ENCODE peak calls at places on chromosomes 12 and 14, in five cellular contexts. D is HCT116, F is hepatocyte, T is upper lobe of right lung, S is body of pancreas. O is an unnamed sample.

GRCh38 chr14:90959344-90959743 is 101.1 kb downstream of the RPS6KA5 start:
- DNase-seq in D (no peak), T (no peak), F (no peak), S (no peak), O (no peak)

GRCh38 chr12:12979731-12980259 is 20.3 kb downstream of the HEBP1 start:
- DNase-seq in F (peak; percentile 79), S (no peak), T (no peak), D (no peak), O (no peak)

GRCh38 chr14:71410578-71411279 is 503.5 kb downstream of the PCNX1 start:
- DNase-seq in D (no peak), T (no peak), F (no peak), S (no peak), O (no peak)

GRCh38 chr12:52126050-52126604 is 46.6 kb downstream of the SMIM41 start:
- DNase-seq in D (no peak), S (no peak), T (peak; percentile 39), F (no peak), O (no peak)

GRCh38 chr12:100741084-100741711 is 53.4 kb upstream of the ANO4 start:
- DNase-seq in D (peak; percentile 6), S (no peak), T (no peak), F (peak; percentile 30), O (peak; percentile 41)

GRCh38 chr12:24066097-24066496 is 116.6 kb upstream of the SOX5 start:
- DNase-seq in F (no peak), S (no peak), T (no peak), D (no peak), O (no peak)

GRCh38 chr14:53333809-53334208 is 180.7 kb upstream of the DDHD1 start:
- DNase-seq in F (no peak), D (no peak), S (peak; percentile 59), T (no peak), O (no peak)

GRCh38 chr14:73814158-73814557 is 37.5 kb upstream of the PTGR2 start:
- DNase-seq in D (no peak), T (no peak), F (no peak), S (no peak), O (no peak)

GRCh38 chr12:124466200-124467128 is 100.9 kb downstream of the NCOR2 start:
- DNase-seq in S (peak; percentile 34), T (no peak), D (no peak), F (no peak), O (peak; percentile 52)

GRCh38 chr14:36975834-36976233 is 196.6 kb downstream of the SLC25A21 start:
- DNase-seq in F (no peak), T (no peak), S (no peak), D (no peak), O (no peak)

GRCh38 chr14:31106768-31107167 is 80.6 kb upstream of the STRN3 start:
- DNase-seq in T (no peak), D (no peak), S (no peak), F (no peak), O (no peak)

GRCh38 chr12:47419500-47419899 is 286.3 kb downstream of the RPAP3 start:
- DNase-seq in T (no peak), F (no peak), D (no peak), S (no peak), O (no peak)

GRCh38 chr12:57758566-57759359 is 3.9 kb downstream of the MARCHF9 start:
- DNase-seq in S (no peak), T (no peak), D (no peak), F (no peak), O (no peak)

GRCh38 chr14:87615822-87616679 is 376.9 kb downstream of the GALC start:
- DNase-seq in S (peak; percentile 78), F (peak; percentile 82), D (peak; percentile 0), T (no peak), O (peak; percentile 1)

GRCh38 chr12:85809500-85809899 is 26.7 kb downstream of the RASSF9 start:
- DNase-seq in F (no peak), T (no peak), S (no peak), D (no peak), O (no peak)

GRCh38 chr14:28052251-28052650 is 714.3 kb upstream of the FOXG1 start:
- DNase-seq in S (no peak), T (no peak), D (no peak), F (no peak), O (no peak)

GRCh38 chr14:73140924-73141323 is 4.6 kb downstream of the PSEN1 start:
- DNase-seq in F (no peak), T (no peak), S (no peak), D (no peak), O (no peak)

GRCh38 chr14:61620130-61620946 is 75.0 kb upstream of the HIF1A start:
- DNase-seq in S (no peak), T (no peak), F (peak; percentile 64), D (no peak), O (no peak)

GRCh38 chr12:122062832-122063690 is 15.5 kb upstream of the MLXIP start:
- DNase-seq in D (peak; percentile 53), S (peak; percentile 81), T (no peak), F (peak; percentile 76), O (peak; percentile 82)

GRCh38 chr12:68958337-68958736 is 25.4 kb upstream of the CPM start:
- DNase-seq in S (no peak), F (no peak), T (no peak), D (no peak), O (no peak)

GRCh38 chr14:36506732-36507614 is 13.1 kb downstream of the NKX2-1 start:
- DNase-seq in S (no peak), D (no peak), T (peak; percentile 67), F (no peak), O (no peak)

GRCh38 chr12:54229624-54230212 is 40.9 kb upstream of the SMUG1 start:
- DNase-seq in D (peak; percentile 60), T (no peak), F (peak; percentile 39), S (no peak), O (no peak)

GRCh38 chr12:19171731-19172130 is 42.2 kb downstream of the PLEKHA5 start:
- DNase-seq in S (no peak), T (no peak), F (no peak), D (no peak), O (no peak)

GRCh38 chr12:57816855-57817151 is 1.7 kb downstream of the AVIL start:
- DNase-seq in F (no peak), D (no peak), T (no peak), S (no peak), O (peak; percentile 19)

GRCh38 chr12:52261211-52261484 is 13.3 kb upstream of the KRT86 start:
- DNase-seq in D (no peak), S (no peak), F (no peak), T (no peak), O (no peak)

GRCh38 chr12:127770123-127770522 is 496.8 kb upstream of the TMEM132C start:
- DNase-seq in F (no peak), T (no peak), S (no peak), D (no peak), O (no peak)

GRCh38 chr14:75205586-75205985 is 29.2 kb upstream of the TMED10 start:
- DNase-seq in T (no peak), S (no peak), D (no peak), F (no peak), O (no peak)

GRCh38 chr12:116244474-116245090 is 32.9 kb downstream of the MED13L start:
- DNase-seq in S (no peak), F (no peak), T (no peak), D (no peak), O (no peak)

GRCh38 chr12:51472984-51473383 is 48.4 kb downstream of the SLC4A8 start:
- DNase-seq in F (no peak), D (no peak), S (no peak), T (no peak), O (no peak)

GRCh38 chr12:2154521-2154920 is 101.7 kb downstream of the CACNA1C start:
- DNase-seq in F (no peak), S (no peak), T (no peak), D (no peak), O (no peak)
- H3K4me3 ChIP-seq in F (no peak overlapping the region), S (no peak overlapping the region), T (no peak overlapping the region), D (no peak overlapping the region), O (no peak overlapping the region)

GRCh38 chr14:22822619-22823551 is 6.8 kb upstream of the MRPL52 start:
- DNase-seq in F (peak; percentile 94), S (peak; percentile 71), T (peak; percentile 88), D (peak; percentile 51), O (peak; percentile 79)
- H3K4me1 ChIP-seq in F (peaks cover 56% of the 10 kb centered on the region), S (peaks cover 57% of the 10 kb centered on the region), T (peaks cover 38% of the 10 kb centered on the region), D (peaks cover 7% of the 10 kb centered on the region), O (peaks cover 3% of the 10 kb centered on the region)

GRCh38 chr12:11861864-11862600 is 208.7 kb upstream of the BCL2L14 start:
- DNase-seq in F (no peak), T (no peak), D (no peak), S (no peak), O (no peak)

GRCh38 chr12:11862794-11863193 is 207.9 kb upstream of the BCL2L14 start:
- DNase-seq in F (no peak), T (no peak), D (no peak), S (peak; percentile 48), O (no peak)

GRCh38 chr12:11863478-11863906 is 207.2 kb upstream of the BCL2L14 start:
- DNase-seq in D (no peak), F (peak; percentile 19), T (no peak), S (peak; percentile 61), O (no peak)

GRCh38 chr12:11865835-11866234 is 204.9 kb upstream of the BCL2L14 start:
- DNase-seq in F (no peak), T (no peak), D (no peak), S (no peak), O (no peak)

GRCh38 chr12:11863988-11864387 is 206.8 kb upstream of the BCL2L14 start:
- DNase-seq in T (no peak), D (no peak), F (no peak), S (no peak), O (peak; percentile 41)
- H3K27ac ChIP-seq in T (peak overlapping the region; percentile 71), D (no peak overlapping the region), F (peak overlapping the region; percentile 62), S (peak overlapping the region; percentile 80), O (peak overlapping the region; percentile 78)

GRCh38 chr12:3124917-3125316 is 47.7 kb downstream of the TSPAN9 start:
- DNase-seq in F (no peak), T (no peak), D (no peak), S (no peak), O (no peak)

GRCh38 chr12:3123729-3124128 is 46.5 kb downstream of the TSPAN9 start:
- DNase-seq in D (no peak), S (no peak), T (no peak), F (no peak), O (no peak)

GRCh38 chr12:3125674-3126073 is 48.5 kb downstream of the TSPAN9 start:
- DNase-seq in S (no peak), D (no peak), F (no peak), T (no peak), O (no peak)

GRCh38 chr12:3120701-3121100 is 43.5 kb downstream of the TSPAN9 start:
- DNase-seq in D (no peak), S (no peak), T (no peak), F (no peak), O (no peak)

DNA sequence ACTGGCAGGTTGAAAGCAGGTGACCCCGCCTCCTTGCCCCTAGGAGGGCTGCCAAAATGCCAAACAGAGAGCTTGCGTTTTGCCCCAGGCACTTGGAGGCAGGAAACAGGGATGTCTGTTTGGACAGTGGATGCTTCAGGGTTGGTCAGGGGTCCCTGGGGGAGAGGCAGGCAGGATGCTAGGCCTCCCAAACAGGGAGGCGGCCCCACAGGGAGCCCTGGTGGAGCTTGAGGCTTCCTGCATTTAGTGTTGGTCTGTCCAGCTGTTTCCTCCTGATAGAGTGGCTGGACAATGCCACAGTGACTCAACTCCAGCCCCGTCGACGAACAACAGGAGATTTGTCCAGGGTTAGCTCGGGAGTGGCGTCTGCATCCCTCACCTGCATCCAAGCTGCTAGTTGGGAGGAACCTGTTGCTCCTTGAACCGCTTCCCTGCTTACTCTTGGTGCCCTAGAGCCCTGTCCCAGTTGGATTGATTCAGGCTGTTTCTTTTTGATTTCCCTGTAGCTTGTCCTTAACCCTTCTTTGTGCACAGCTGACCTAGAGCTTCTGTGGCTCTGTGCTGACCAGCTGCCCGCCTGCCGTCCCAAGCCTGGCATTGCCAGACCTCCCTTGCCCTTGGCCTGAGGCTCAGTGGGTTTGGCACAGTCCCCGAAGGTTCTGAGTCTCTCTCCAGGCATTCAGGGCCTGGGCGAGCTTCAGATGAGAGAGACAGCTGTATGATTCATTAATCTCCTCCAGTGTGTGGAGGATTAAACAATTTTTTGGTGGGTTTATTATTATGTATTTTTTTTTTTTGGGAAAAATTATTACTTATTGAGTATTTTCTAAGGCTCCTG is 45.9 kb downstream of the TSPAN9 start:
- DNase-seq in S (no peak), T (no peak), D (no peak), F (no peak), O (no peak)
- H3K4me3 ChIP-seq in S (no peak overlapping the region), T (no peak overlapping the region), D (no peak overlapping the region), F (no peak overlapping the region), O (no peak overlapping the region)